ENCODE peak calls at places on chromosomes 4 and X, in five cellular contexts. U is adipocyte, Z is endothelial cell, H is ACHN, D is HTR-8/SVneo. R is an unnamed sample.

GRCh38 chr4:147287588-147287890 is 193.4 kb upstream of the EDNRA start:
- DNase-seq in D (no peak), H (no peak), U (no peak), Z (no peak), R (no peak)

GRCh38 chrX:56797966-56798711 is 69.1 kb downstream of the NBDY start:
- DNase-seq in Z (no peak), D (no peak), U (peak), H (no peak), R (no peak)

GRCh38 chrX:123203772-123204171 is 19.7 kb downstream of the GRIA3 start:
- DNase-seq in D (no peak), Z (no peak), U (no peak), H (no peak), R (no peak)

GRCh38 chr4:70703695-70704332 is 15.5 kb downstream of the UTP3 start:
- DNase-seq in Z (no peak), D (no peak), H (peak), U (peak), R (peak)

GRCh38 chr4:33073811-33074210 is 2353.6 kb downstream of the PCDH7 start:
- DNase-seq in U (peak), D (peak), Z (no peak), H (peak), R (no peak)

GRCh38 chr4:156775803-156776202 is 195.8 kb downstream of the PDGFC start:
- DNase-seq in H (no peak), D (no peak), Z (no peak), U (no peak), R (no peak)

GRCh38 chr4:87461281-87461700 is 38.9 kb downstream of the NUDT9 start:
- DNase-seq in U (peak), H (no peak), D (no peak), Z (no peak), R (no peak)

GRCh38 chrX:47623540-47624027 is 3.9 kb upstream of the SYN1 start:
- DNase-seq in Z (peak), U (peak), D (peak), H (peak), R (peak)

GRCh38 chr4:53905935-53906377 is 158.4 kb downstream of the CHIC2 start:
- DNase-seq in H (peak), D (peak), Z (no peak), U (peak), R (peak)

GRCh38 chr4:38821739-38822138 is 17.1 kb upstream of the TLR1 start:
- DNase-seq in D (no peak), U (no peak), Z (no peak), H (no peak), R (no peak)

GRCh38 chrX:147699061-147699460 is 212.7 kb upstream of the FMR1 start:
- DNase-seq in U (no peak), H (no peak), D (no peak), Z (no peak), R (no peak)

GRCh38 chrX:54357414-54358377 is at the start of gene WNK3:
- DNase-seq in D (peak), U (peak), Z (peak), H (peak), R (no peak)

GRCh38 chrX:10482262-10482661 is 138.1 kb downstream of the MID1 start:
- DNase-seq in U (no peak), H (no peak), Z (no peak), D (no peak), R (no peak)

GRCh38 chr4:73662709-73663546 is 42.7 kb upstream of the RASSF6 start:
- DNase-seq in D (no peak), H (peak), Z (no peak), U (peak), R (peak)